ENCODE peak calls at places on chromosomes 4 and X, in ten cellular contexts. E is stimulated activated CD8-positive, alpha-beta memory T cell treated with anti-CD3 and anti-CD28 coated beads, Interleukin-7, amount 100 ng/mL, for 1 hour; W is activated CD4-positive, alpha-beta memory T cell treated with anti-CD3 and anti-CD28 coated beads for 36 hours; F is activated CD4-positive, alpha-beta T cell treated with anti-CD3 and anti-CD28 coated beads for 4 hours; Y is HFFc6; U is SK-N-SH; V is astrocyte of the spinal cord; C is GM06990; I is activated gamma-delta T cell treated with anti-CD3 and anti-CD28 coated beads, Interleukin-2, amount 50 U/mL, for 16 hours; M is CD8-positive, alpha-beta T cell. O is an unnamed sample.

GRCh38 chr4:20194079-20195013 is 57.4 kb upstream of the SLIT2 start:
- DNase-seq in E (no peak), W (no peak), F (no peak), Y (peak), U (no peak), V (peak), C (no peak), I (no peak), M (no peak), O (peak)

GRCh38 chr4:181258569-181258968 is 984.6 kb upstream of the TENM3 start:
- DNase-seq in E (no peak), W (no peak), F (no peak), Y (no peak), U (no peak), V (no peak), C (no peak), I (no peak), M (no peak), O (no peak)

GRCh38 chrX:69034451-69034850 is 130.8 kb downstream of the PJA1 start:
- DNase-seq in E (no peak), W (no peak), F (no peak), Y (no peak), U (no peak), V (no peak), C (no peak), I (no peak), M (no peak), O (no peak)

GRCh38 chrX:37425370-37425769 is 76.2 kb downstream of the PRRG1 start:
- DNase-seq in E (no peak), W (no peak), F (no peak), Y (peak), U (no peak), V (peak), C (no peak), I (no peak), M (no peak), O (peak)

GRCh38 chrX:138745215-138745614 is 33.7 kb upstream of the FGF13 start:
- DNase-seq in E (no peak), W (no peak), F (no peak), Y (peak), U (peak), V (peak), C (no peak), I (no peak), M (no peak), O (peak)

GRCh38 chr4:74441744-74442143 is 3.2 kb upstream of the AREG start:
- DNase-seq in E (no peak), W (no peak), F (no peak), Y (no peak), U (no peak), V (no peak), C (no peak), I (no peak), M (no peak), O (no peak)

GRCh38 chr4:33067221-33067620 is 2347.1 kb downstream of the PCDH7 start:
- DNase-seq in E (no peak), W (no peak), F (no peak), Y (no peak), U (no peak), V (no peak), C (no peak), I (no peak), M (no peak), O (no peak)

GRCh38 chr4:111854494-111855087 is 290.7 kb upstream of the FAM241A start:
- DNase-seq in E (no peak), W (no peak), F (no peak), Y (peak), U (peak), V (peak), C (no peak), I (no peak), M (no peak), O (peak)

GRCh38 chr4:73460913-73461522 is 20.5 kb upstream of the AFM start:
- DNase-seq in E (no peak), W (no peak), F (no peak), Y (no peak), U (no peak), V (no peak), C (no peak), I (no peak), M (no peak), O (no peak)

GRCh38 chr4:30370105-30370504 is 350.1 kb upstream of the PCDH7 start:
- DNase-seq in E (no peak), W (no peak), F (no peak), Y (no peak), U (no peak), V (no peak), C (no peak), I (no peak), M (no peak), O (no peak)

GRCh38 chr4:170089743-170090666 is at the start of gene AADAT:
- DNase-seq in E (no peak), W (peak), F (no peak), Y (peak), U (peak), V (peak), C (peak), I (no peak), M (no peak), O (peak)

GRCh38 chr4:158159054-158159717 is 13.6 kb downstream of the GASK1B start:
- DNase-seq in E (no peak), W (no peak), F (no peak), Y (no peak), U (no peak), V (peak), C (no peak), I (no peak), M (no peak), O (peak)

GRCh38 chr4:72326692-72327632 is 242.1 kb downstream of the ADAMTS3 start:
- DNase-seq in E (no peak), W (no peak), F (no peak), Y (peak), U (peak), V (peak), C (no peak), I (no peak), M (no peak), O (peak)

GRCh38 chrX:16882188-16882587 is 12.0 kb upstream of the RBBP7 start:
- DNase-seq in E (no peak), W (peak), F (no peak), Y (no peak), U (peak), V (peak), C (peak), I (no peak), M (no peak), O (peak)

GRCh38 chrX:148501121-148502066 is 977 bp downstream of the AFF2 start:
- DNase-seq in E (no peak), W (peak), F (peak), Y (no peak), U (peak), V (no peak), C (peak), I (no peak), M (peak), O (no peak)

O was measured in amniotic epithelial cell.